ENCODE peak calls at places on chromosomes 16 and 17, in four cellular contexts. One of them, this sample, is unnamed.
A peak's percentile ranks its signal among the peaks of the same experiment; 100 is the strongest.

GRCh38 chr17:8557176-8557806 is 73.2 kb downstream of the MYH10 start:
- DNase-seq in iPS DF 6.9: no peak
- DNase-seq in psoas muscle: no peak
- DNase-seq in DND-41: no peak
- DNase-seq in this sample: no peak

GRCh38 chr16:49495596-49496355 is 122.2 kb downstream of the C16orf78 start:
- DNase-seq in psoas muscle: peak; percentile 19
- DNase-seq in iPS DF 6.9: no peak
- DNase-seq in DND-41: no peak
- DNase-seq in this sample: no peak

GRCh38 chr16:78128920-78129319 is 29.5 kb downstream of the WWOX start:
- DNase-seq in iPS DF 6.9: no peak
- DNase-seq in psoas muscle: no peak
- DNase-seq in DND-41: no peak
- DNase-seq in this sample: no peak

GRCh38 chr17:55122114-55122513 is 142.6 kb upstream of the HLF start:
- DNase-seq in DND-41: no peak
- DNase-seq in psoas muscle: no peak
- DNase-seq in iPS DF 6.9: no peak
- DNase-seq in this sample: no peak

GRCh38 chr16:49932943-49933342 is 77.0 kb upstream of the ZNF423 start:
- DNase-seq in psoas muscle: no peak
- DNase-seq in iPS DF 6.9: no peak
- DNase-seq in DND-41: no peak
- DNase-seq in this sample: peak; percentile 24

GRCh38 chr16:84032458-84033178 is 10.0 kb downstream of the SLC38A8 start:
- DNase-seq in iPS DF 6.9: no peak
- DNase-seq in DND-41: no peak
- DNase-seq in psoas muscle: no peak
- DNase-seq in this sample: peak; percentile 54

GRCh38 chr16:86288716-86289294 is 221.5 kb upstream of the FOXF1 start:
- DNase-seq in psoas muscle: no peak
- DNase-seq in DND-41: no peak
- DNase-seq in iPS DF 6.9: no peak
- DNase-seq in this sample: no peak

GRCh38 chr17:70190959-70191805 is 21.9 kb downstream of the KCNJ2 start:
- DNase-seq in DND-41: no peak
- DNase-seq in psoas muscle: no peak
- DNase-seq in iPS DF 6.9: no peak
- DNase-seq in this sample: no peak

GRCh38 chr17:8312726-8313600 is 2.9 kb downstream of the ARHGEF15 start:
- DNase-seq in psoas muscle: no peak
- DNase-seq in DND-41: no peak
- DNase-seq in iPS DF 6.9: no peak
- DNase-seq in this sample: no peak

GRCh38 chr16:48608452-48608851 is 1.5 kb downstream of the N4BP1 start:
- DNase-seq in iPS DF 6.9: no peak
- DNase-seq in DND-41: no peak
- DNase-seq in psoas muscle: no peak
- DNase-seq in this sample: no peak

DNA sequence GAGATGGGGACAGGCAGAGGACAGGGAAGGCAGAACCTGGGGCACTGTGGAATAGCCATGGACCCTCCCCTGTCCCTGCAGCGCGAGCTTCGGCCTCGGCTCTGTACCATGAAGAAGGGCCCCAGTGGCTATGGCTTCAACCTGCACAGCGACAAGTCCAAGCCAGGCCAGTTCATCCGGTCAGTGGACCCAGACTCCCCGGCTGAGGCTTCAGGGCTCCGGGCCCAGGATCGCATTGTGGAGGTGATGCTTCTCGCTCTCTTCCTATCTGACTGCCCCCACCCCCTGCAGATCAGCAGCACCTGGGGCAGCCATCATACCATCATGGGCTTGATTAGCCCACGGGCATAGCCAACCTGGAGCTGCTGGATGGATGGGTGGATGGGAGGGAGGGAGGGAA is 13.5 kb downstream of the NHERF1 start:
- DNase-seq in DND-41: no peak
- DNase-seq in iPS DF 6.9: no peak
- DNase-seq in psoas muscle: no peak
- DNase-seq in this sample: no peak
- H3K4me1 ChIP-seq in DND-41: peaks cover 40% of the 10 kb centered on the region
- H3K4me1 ChIP-seq in iPS DF 6.9: peaks cover 34% of the 10 kb centered on the region
- H3K4me1 ChIP-seq in psoas muscle: peaks cover 10% of the 10 kb centered on the region
- H3K4me1 ChIP-seq in this sample: peaks cover 85% of the 10 kb centered on the region

DNA sequence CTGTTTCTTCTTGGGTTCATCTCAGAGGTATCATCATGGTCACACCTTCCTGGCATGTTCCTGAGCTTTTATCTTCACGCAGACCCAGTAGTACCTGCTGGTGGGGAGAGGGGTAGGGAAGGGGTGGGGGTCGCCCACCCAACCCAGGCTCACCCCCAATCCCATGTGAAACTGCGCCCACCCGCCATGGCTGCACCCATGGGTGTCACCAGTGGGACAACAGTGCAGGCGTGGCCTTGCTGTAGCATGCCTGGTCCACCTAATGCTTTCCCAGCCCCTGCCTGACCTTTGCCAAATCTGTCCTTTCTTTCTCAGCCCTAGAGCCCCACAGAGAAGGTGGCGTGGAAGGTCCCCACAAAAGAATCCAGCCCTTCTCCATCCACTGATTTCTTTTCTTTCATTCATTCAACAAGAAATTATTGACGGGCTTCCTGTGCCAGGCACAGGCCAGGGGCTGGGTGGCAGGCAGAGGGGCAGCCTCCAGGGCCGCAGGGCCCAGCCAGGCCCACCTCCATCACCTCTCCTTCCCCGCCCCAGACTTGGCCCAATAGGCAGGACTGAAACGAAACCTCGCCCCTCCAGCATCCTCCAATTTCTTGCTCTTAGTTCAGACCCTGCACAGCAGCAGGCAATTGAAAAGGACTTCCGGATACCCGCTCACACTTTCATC is 79.1 kb upstream of the TNRC6C start:
- DNase-seq in DND-41: no peak
- DNase-seq in psoas muscle: peak; percentile 18
- DNase-seq in iPS DF 6.9: no peak
- DNase-seq in this sample: no peak
- H3K4me3 ChIP-seq in DND-41: no peak overlapping the region
- H3K4me3 ChIP-seq in psoas muscle: no peak overlapping the region
- H3K4me3 ChIP-seq in iPS DF 6.9: no peak overlapping the region
- H3K4me3 ChIP-seq in this sample: no peak overlapping the region

GRCh38 chr17:78124836-78125137 is 3.8 kb downstream of the TMC6 start:
- DNase-seq in psoas muscle: no peak
- DNase-seq in DND-41: no peak
- DNase-seq in iPS DF 6.9: no peak
- DNase-seq in this sample: no peak
- H3K4me1 ChIP-seq in psoas muscle: peaks cover 9% of the 10 kb centered on the region
- H3K4me1 ChIP-seq in DND-41: peaks cover 68% of the 10 kb centered on the region
- H3K4me1 ChIP-seq in iPS DF 6.9: peaks cover 7% of the 10 kb centered on the region
- H3K4me1 ChIP-seq in this sample: peaks cover 68% of the 10 kb centered on the region

DNA sequence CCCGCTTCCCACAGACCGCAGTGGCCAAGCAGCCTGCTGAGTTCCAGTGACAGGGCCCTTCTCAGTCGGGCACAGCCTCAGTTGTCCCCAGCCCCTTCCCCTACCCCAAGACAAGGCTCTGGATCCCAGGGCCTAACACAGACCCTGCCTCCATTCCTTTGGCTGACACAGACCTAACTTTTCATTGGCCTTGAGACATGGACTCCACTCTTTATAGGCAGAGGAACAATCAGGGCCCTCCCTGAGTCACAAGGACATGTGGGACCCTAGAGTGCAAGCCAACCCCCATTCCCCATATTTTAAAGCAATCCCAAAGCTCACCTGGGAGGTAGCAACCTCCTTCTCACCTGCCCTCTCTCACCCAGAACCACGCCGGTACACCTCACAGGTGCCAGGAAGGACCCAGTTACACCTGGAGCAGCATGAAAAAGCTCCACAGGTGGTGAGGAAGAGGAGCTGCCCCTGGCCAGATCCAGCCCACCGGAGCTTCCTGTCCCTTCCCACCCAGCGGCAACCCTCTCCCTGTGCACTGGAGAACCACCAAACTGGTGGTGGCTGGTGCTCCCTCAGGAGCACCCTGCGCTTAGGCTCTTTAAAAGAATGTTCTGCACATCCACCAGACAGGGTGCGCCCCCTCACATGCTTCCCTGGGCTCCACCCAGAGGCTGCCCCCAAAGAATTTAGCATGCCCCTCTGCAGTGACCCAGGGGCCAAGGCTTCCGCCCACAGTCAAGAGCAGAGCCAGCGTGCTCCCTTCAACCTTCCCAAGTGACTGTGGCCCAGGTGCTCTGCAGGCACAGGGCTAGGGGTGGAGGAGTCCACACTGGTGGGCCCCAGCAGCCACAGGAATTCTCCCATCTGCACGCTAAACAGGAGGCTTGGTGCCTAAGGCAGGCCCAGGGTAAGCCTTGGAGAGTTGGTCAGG is 3.4 kb downstream of the MNT start:
- DNase-seq in iPS DF 6.9: no peak
- DNase-seq in psoas muscle: no peak
- DNase-seq in DND-41: no peak
- DNase-seq in this sample: no peak
- H3K4me3 ChIP-seq in iPS DF 6.9: no peak overlapping the region
- H3K4me3 ChIP-seq in psoas muscle: peak overlapping the region; percentile 98
- H3K4me3 ChIP-seq in DND-41: no peak overlapping the region
- H3K4me3 ChIP-seq in this sample: peak overlapping the region; percentile 87

DNA sequence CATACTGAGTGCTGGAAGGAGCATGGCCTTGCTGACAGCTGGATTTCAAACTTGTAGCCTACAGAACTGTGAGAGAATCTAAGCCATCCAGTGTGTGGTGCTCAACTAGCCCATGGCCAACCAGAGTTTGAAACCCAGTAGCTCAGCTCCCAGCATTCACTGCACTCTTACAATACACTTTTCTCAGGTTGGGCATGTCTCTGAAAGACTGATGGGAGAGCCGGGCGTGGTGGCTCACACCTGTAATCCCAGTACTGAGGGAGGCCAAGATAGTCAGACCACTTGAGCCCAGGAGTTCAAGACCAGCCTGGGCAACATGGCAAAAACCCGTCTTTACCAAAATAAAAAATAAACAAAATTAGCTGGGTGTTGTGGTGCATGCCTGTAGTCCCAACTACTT is 3.8 kb downstream of the CPNE2 start:
- DNase-seq in DND-41: no peak
- DNase-seq in psoas muscle: no peak
- DNase-seq in iPS DF 6.9: no peak
- DNase-seq in this sample: no peak
- H3K4me1 ChIP-seq in DND-41: peaks cover 15% of the 10 kb centered on the region
- H3K4me1 ChIP-seq in psoas muscle: peaks cover 5% of the 10 kb centered on the region
- H3K4me1 ChIP-seq in iPS DF 6.9: no peaks in the 10 kb centered on the region
- H3K4me1 ChIP-seq in this sample: peaks cover 54% of the 10 kb centered on the region

This sample was measured in left ventricle myocardium inferior.